ENCODE peak calls at places on chromosomes 6 and 20, in six cellular contexts. R is stimulated activated CD8-positive, alpha-beta memory T cell treated with anti-CD3 and anti-CD28 coated beads, Interleukin-2, amount 100 ng/mL, for 1 hour; B is activated gamma-delta T cell treated with Interleukin-2 at 50 U/mL for 16 hours; K is NCI-H1417; U is heart left ventricle; C is cardiac fibroblast. O is an unnamed sample.

GRCh38 chr20:59299961-59300340 is 460 bp upstream of the EDN3 start:
- DNase-seq in R (no peak), B (no peak), K (no peak), U (no peak), C (no peak), O (peak)

GRCh38 chr20:44092551-44093248 is 94.3 kb downstream of the JPH2 start:
- DNase-seq in R (no peak), B (no peak), K (peak), U (no peak), C (peak), O (peak)

GRCh38 chr6:136782021-136782770 is 10.1 kb downstream of the MAP3K5 start:
- DNase-seq in R (no peak), B (no peak), K (no peak), U (no peak), C (peak), O (no peak)

GRCh38 chr6:106975699-106976032 is 1.1 kb upstream of the CD24 start:
- DNase-seq in R (no peak), B (no peak), K (peak), U (no peak), C (no peak), O (peak)

GRCh38 chr20:49887828-49888340 is 27.4 kb downstream of the SPATA2 start:
- DNase-seq in R (no peak), B (no peak), K (no peak), U (no peak), C (no peak), O (no peak)

GRCh38 chr6:52969297-52969696 is 25.8 kb downstream of the GSTA4 start:
- DNase-seq in R (no peak), B (no peak), K (no peak), U (no peak), C (no peak), O (no peak)

GRCh38 chr6:10146723-10147451 is 268.0 kb downstream of the TFAP2A start:
- DNase-seq in R (no peak), B (no peak), K (no peak), U (no peak), C (peak), O (peak)

GRCh38 chr20:13659288-13659687 is 20.6 kb upstream of the TASP1 start:
- DNase-seq in R (no peak), B (no peak), K (no peak), U (no peak), C (no peak), O (no peak)

GRCh38 chr6:37714836-37715425 is 17.2 kb upstream of the MDGA1 start:
- DNase-seq in R (no peak), B (no peak), K (no peak), U (no peak), C (peak), O (no peak)

GRCh38 chr6:135567375-135568083 is 70.0 kb upstream of the AHI1 start:
- DNase-seq in R (no peak), B (no peak), K (no peak), U (no peak), C (no peak), O (no peak)

GRCh38 chr6:34858681-34859080 is 29.2 kb downstream of the TAF11 start:
- DNase-seq in R (no peak), B (no peak), K (no peak), U (no peak), C (peak), O (no peak)

GRCh38 chr20:36717657-36718056 is 28.2 kb downstream of the NDRG3 start:
- DNase-seq in R (no peak), B (no peak), K (no peak), U (no peak), C (peak), O (no peak)

GRCh38 chr6:157200117-157200516 is 123.2 kb downstream of the TMEM242 start:
- DNase-seq in R (no peak), B (no peak), K (no peak), U (no peak), C (no peak), O (no peak)

GRCh38 chr6:44667668-44668390 is 280.3 kb downstream of the CDC5L start:
- DNase-seq in R (no peak), B (peak), K (no peak), U (no peak), C (peak), O (peak)

GRCh38 chr6:142377112-142377848 is 75.5 kb downstream of the ADGRG6 start:
- DNase-seq in R (no peak), B (no peak), K (peak), U (no peak), C (no peak), O (peak)

GRCh38 chr6:158047120-158047518 is 65.5 kb downstream of the SYNJ2 start:
- DNase-seq in R (no peak), B (peak), K (no peak), U (no peak), C (peak), O (no peak)

GRCh38 chr20:63567382-63568169 is 6.5 kb downstream of the HELZ2 start:
- DNase-seq in R (peak), B (peak), K (no peak), U (no peak), C (no peak), O (no peak)

GRCh38 chr6:169439710-169440109 is 186.1 kb upstream of the THBS2 start:
- DNase-seq in R (no peak), B (no peak), K (no peak), U (no peak), C (no peak), O (no peak)

GRCh38 chr6:36131517-36132220 is 1.4 kb downstream of the MAPK13 start:
- DNase-seq in R (no peak), B (peak), K (peak), U (no peak), C (peak), O (peak)

GRCh38 chr20:46695888-46696287 is 6.6 kb upstream of the TP53RK start:
- DNase-seq in R (no peak), B (no peak), K (peak), U (no peak), C (peak), O (peak)

GRCh38 chr6:30885999-30886896 is 1.9 kb downstream of the DDR1 start:
- DNase-seq in R (no peak), B (no peak), K (peak), U (peak), C (peak), O (peak)

GRCh38 chr6:7152467-7152866 is 44.7 kb downstream of the RREB1 start:
- DNase-seq in R (no peak), B (no peak), K (no peak), U (no peak), C (no peak), O (no peak)

GRCh38 chr6:150324044-150324443 is 44.8 kb upstream of the IYD start:
- DNase-seq in R (no peak), B (no peak), K (no peak), U (no peak), C (no peak), O (no peak)

O was measured in SJCRH30.